ENCODE peak calls at places on chromosomes 6 and 20, in four cellular contexts. Y is psoas muscle; G is CD4-positive, alpha-beta memory T cell; K is tibial artery. L is an unnamed sample. For H3K27me3, the result is how much of the 10 kb centered on the place peaks cover.

GRCh38 chr20:52943185-52943841 is 28.8 kb upstream of the TSHZ2 start:
- DNase-seq in Y (no peak), G (no peak), K (no peak), L (no peak)

GRCh38 chr6:111361648-111362047 is 121.4 kb downstream of the REV3L start:
- DNase-seq in Y (no peak), G (no peak), K (no peak), L (no peak)

GRCh38 chr6:145086197-145086596 is 649.1 kb downstream of the EPM2A start:
- DNase-seq in Y (no peak), G (no peak), K (peak), L (no peak)

GRCh38 chr6:7249391-7249790 is 63.6 kb downstream of the SSR1 start:
- DNase-seq in Y (no peak), G (no peak), K (no peak), L (no peak)

GRCh38 chr20:56433880-56434255 is 21.8 kb downstream of the CASS4 start:
- DNase-seq in Y (no peak), G (no peak), K (peak), L (no peak)

GRCh38 chr6:43627008-43627825 is 1.8 kb downstream of the GTPBP2 start:
- DNase-seq in Y (peak), G (no peak), K (peak), L (no peak)

GRCh38 chr6:122995930-122996796 is at the start of gene CLVS2:
- DNase-seq in Y (peak), G (no peak), K (no peak), L (no peak)

GRCh38 chr6:105322499-105323231 is 80.2 kb downstream of the PREP start:
- DNase-seq in Y (no peak), G (no peak), K (no peak), L (no peak)

GRCh38 chr6:91298543-91299145 is 711.8 kb upstream of the MAP3K7 start:
- DNase-seq in Y (no peak), G (no peak), K (no peak), L (no peak)

GRCh38 chr6:47135772-47136171 is 93.6 kb upstream of the ADGRF1 start:
- DNase-seq in Y (no peak), G (no peak), K (no peak), L (no peak)

GRCh38 chr6:34177181-34177591 is 31.3 kb upstream of the GRM4 start:
- DNase-seq in Y (no peak), G (no peak), K (no peak), L (no peak)

GRCh38 chr6:43837501-43837900 is 67.5 kb downstream of the VEGFA start:
- DNase-seq in Y (no peak), G (no peak), K (no peak), L (no peak)

GRCh38 chr6:99618649-99619408 is 12.2 kb downstream of the PRDM13 start:
- DNase-seq in Y (peak), G (no peak), K (no peak), L (no peak)
- H3K27me3 ChIP-seq in Y (half or more), G (half or more), K (half or more), L (half or more)

DNA sequence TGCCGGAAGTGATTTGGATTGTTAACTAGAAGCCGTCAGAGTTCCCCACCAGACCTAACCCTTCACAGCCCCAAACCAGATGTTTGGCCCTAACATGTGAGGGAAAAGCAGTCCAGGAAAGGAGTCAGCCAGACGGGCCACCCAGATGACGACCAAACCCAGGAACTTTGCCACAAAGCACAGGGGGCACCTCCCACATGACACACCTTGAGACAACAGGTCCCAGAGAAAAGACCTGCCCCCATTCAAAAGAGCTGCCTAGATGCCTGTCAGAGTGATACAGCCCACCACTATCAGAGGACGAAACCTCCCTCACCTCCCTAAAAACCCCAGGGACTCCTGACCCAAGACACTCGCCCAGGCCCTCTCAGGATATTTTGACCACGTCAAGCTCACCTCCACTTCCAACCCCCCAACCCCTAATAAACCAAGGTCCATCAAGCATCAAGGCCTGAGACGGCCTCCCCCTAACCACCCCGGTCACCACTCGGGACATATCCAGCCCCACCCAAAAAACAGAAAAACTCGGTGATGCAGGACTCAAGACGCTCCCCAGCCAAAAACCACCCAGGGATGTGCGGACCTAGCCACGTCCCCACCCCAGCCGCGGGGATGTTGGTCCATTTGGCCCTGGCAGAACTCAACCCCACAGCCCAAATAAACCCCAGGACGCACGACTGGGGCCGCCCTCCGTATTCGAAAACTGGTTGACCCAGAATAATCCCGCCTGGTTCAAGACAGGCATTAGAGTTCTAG is 662 bp downstream of the ZNF343 start:
- DNase-seq in Y (peak), G (no peak), K (no peak), L (no peak)
- H3K27me3 ChIP-seq in Y (under half), G (under half), K (under half), L (under half)

GRCh38 chr6:144062757-144063156 is 32.6 kb downstream of the SF3B5 start:
- DNase-seq in Y (no peak), G (peak), K (no peak), L (no peak)
- H3K27me3 ChIP-seq in Y (under half), G (under half), K (under half), L (under half)

GRCh38 chr20:49324306-49324705 is 46.4 kb upstream of the ZNFX1 start:
- DNase-seq in Y (no peak), G (no peak), K (no peak), L (no peak)
- H3K27me3 ChIP-seq in Y (half or more), G (under half), K (under half), L (under half)

GRCh38 chr6:127518710-127519468 is at the start of gene MTCL3:
- DNase-seq in Y (no peak), G (no peak), K (no peak), L (no peak)
- H3K27me3 ChIP-seq in Y (half or more), G (under half), K (under half), L (half or more)

GRCh38 chr20:21712443-21713059 is 7.1 kb downstream of the PAX1 start:
- DNase-seq in Y (no peak), G (no peak), K (no peak), L (no peak)

GRCh38 chr20:21713901-21714296 is 8.4 kb downstream of the PAX1 start:
- DNase-seq in Y (no peak), G (no peak), K (no peak), L (no peak)

GRCh38 chr20:21714297-21715192 is 9.1 kb downstream of the PAX1 start:
- DNase-seq in Y (no peak), G (no peak), K (no peak), L (no peak)

GRCh38 chr20:21715193-21715881 is 9.9 kb downstream of the PAX1 start:
- DNase-seq in Y (no peak), G (no peak), K (no peak), L (no peak)

GRCh38 chr20:21713470-21713869 is 8.0 kb downstream of the PAX1 start:
- DNase-seq in Y (no peak), G (no peak), K (no peak), L (no peak)
- H3K27me3 ChIP-seq in Y (half or more), G (under half), K (half or more), L (half or more)

DNA sequence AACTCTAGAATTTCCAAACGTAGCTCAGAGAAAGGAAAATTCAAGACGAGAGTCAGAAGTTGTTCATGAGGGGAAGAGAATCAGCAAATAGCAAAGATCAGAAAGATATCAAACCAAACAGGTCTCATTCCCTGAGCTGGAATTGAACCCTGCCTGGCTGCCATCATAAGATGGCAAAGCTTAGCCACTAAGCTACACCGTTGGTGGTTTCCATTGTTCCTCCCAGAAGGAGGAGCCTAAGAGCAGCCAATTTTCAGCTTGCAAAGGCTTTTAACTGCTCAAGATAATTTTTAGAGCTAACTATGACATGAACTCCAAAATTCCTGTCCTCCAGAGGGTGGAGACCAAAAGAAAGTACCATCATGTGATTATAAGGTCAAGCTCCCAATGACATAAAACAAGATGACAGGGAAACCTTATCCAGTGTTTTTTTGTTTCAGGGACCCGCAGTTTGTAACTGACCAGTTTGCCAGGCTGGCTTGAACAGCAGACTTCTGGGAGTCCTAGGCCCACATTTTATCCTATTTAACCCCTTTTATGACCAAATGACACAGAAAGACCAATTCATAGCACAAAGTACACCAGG is 55.9 kb downstream of the COL11A2 start:
- DNase-seq in Y (no peak), G (no peak), K (no peak), L (no peak)
- H3K27me3 ChIP-seq in Y (under half), G (under half), K (under half), L (under half)

GRCh38 chr6:155038527-155038926 is 43.4 kb downstream of the TIAM2 start:
- DNase-seq in Y (no peak), G (no peak), K (no peak), L (no peak)
- H3K27me3 ChIP-seq in Y (under half), G (under half), K (under half), L (under half)

DNA sequence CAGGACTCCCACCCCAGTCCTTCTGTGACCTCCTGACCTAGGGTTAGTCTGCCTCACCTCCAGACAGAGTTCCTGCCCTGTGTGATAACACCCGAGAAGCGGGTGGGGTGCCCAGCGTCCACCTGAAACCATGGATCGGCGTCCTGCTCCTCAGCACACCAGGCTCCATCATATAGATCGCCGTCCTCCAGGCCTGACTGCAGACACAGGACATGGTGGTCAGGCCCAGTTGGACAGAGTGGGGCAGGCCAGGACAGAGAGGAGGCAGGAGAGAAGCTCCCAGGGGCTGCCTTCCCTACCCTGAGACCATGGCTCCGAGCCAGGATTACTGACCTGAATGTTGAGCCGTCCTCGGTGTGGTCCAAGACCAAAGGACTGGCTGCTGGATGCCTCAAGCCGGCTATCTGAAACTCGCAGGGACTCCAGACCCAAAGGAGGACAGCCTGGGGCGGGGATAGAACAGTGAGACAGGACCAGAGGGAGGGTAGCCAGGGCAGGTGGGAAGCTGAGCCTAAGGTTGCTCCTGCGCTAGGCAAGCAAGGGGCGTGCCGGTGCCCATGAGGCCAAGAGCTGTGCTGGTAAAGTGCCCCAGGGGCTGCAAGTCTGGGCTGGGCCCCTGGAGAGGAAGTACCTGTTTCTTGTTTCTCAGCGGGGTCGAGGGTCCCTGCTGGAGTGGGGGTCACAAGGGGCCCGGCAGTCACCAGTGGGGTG is 2.2 kb downstream of the CPXM1 start:
- DNase-seq in Y (no peak), G (no peak), K (no peak), L (no peak)
- H3K27me3 ChIP-seq in Y (half or more), G (under half), K (half or more), L (under half)

DNA sequence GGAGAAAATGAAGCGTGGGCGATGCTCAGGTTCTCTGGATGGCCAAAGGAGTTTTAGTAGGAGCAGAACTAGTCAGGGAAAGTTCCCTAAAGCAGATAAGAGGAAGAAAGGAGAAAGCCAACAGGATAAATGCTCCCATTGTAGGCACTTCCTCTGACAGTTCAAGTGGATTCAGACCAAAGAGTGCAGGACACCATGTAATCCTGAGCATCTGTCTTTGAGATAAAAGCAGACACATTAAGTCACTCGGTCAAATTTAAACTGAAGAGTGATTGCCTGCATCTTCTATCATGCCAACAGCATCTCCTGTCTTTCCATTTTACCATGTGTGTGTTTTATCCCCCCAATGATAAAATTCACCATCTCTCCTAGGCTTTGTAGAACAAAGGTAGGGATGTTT is 6.8 kb downstream of the GRIK2 start:
- DNase-seq in Y (no peak), G (no peak), K (no peak), L (no peak)
- H3K27me3 ChIP-seq in Y (half or more), G (under half), K (under half), L (under half)

L was measured in CD4-positive, alpha-beta T cell.